ENCODE peak calls at places on chromosomes 12 and 14, in five cellular contexts. One of them, this sample, is unnamed.
A peak's percentile ranks its signal among the peaks of the same experiment; 100 is the strongest.

GRCh38 chr12:57342207-57342691 is 88.6 kb downstream of the R3HDM2 start:
- DNase-seq in heart left ventricle: no peak
- DNase-seq in CD8-positive, alpha-beta T cell: no peak
- DNase-seq in Panc1: no peak
- DNase-seq in colonic mucosa: no peak
- DNase-seq in this sample: no peak

GRCh38 chr14:104135121-104135903 is 3.1 kb upstream of the KIF26A start:
- DNase-seq in CD8-positive, alpha-beta T cell: no peak
- DNase-seq in Panc1: no peak
- DNase-seq in heart left ventricle: peak; percentile 59
- DNase-seq in colonic mucosa: no peak
- DNase-seq in this sample: no peak

GRCh38 chr14:102539544-102540309 is 30.2 kb upstream of the ANKRD9 start:
- DNase-seq in CD8-positive, alpha-beta T cell: no peak
- DNase-seq in heart left ventricle: peak; percentile 83
- DNase-seq in colonic mucosa: no peak
- DNase-seq in Panc1: no peak
- DNase-seq in this sample: no peak

GRCh38 chr12:94956936-94957464 is 46.5 kb downstream of the NDUFA12 start:
- DNase-seq in colonic mucosa: no peak
- DNase-seq in CD8-positive, alpha-beta T cell: no peak
- DNase-seq in heart left ventricle: no peak
- DNase-seq in Panc1: no peak
- DNase-seq in this sample: no peak

GRCh38 chr14:32075636-32076277 is 1.3 kb upstream of the ARHGAP5 start:
- DNase-seq in CD8-positive, alpha-beta T cell: no peak
- DNase-seq in heart left ventricle: peak; percentile 75
- DNase-seq in Panc1: no peak
- DNase-seq in colonic mucosa: peak; percentile 59
- DNase-seq in this sample: peak; percentile 80

GRCh38 chr14:34874386-34875030 is 652 bp downstream of the BAZ1A start:
- DNase-seq in Panc1: no peak
- DNase-seq in CD8-positive, alpha-beta T cell: peak; percentile 52
- DNase-seq in heart left ventricle: peak; percentile 77
- DNase-seq in colonic mucosa: peak; percentile 61
- DNase-seq in this sample: peak; percentile 43

GRCh38 chr12:65470261-65470660 is 191.8 kb downstream of the MSRB3 start:
- DNase-seq in heart left ventricle: no peak
- DNase-seq in Panc1: no peak
- DNase-seq in colonic mucosa: no peak
- DNase-seq in CD8-positive, alpha-beta T cell: no peak
- DNase-seq in this sample: no peak

GRCh38 chr14:89164168-89165074 is 252.6 kb downstream of the FOXN3 start:
- DNase-seq in CD8-positive, alpha-beta T cell: no peak
- DNase-seq in Panc1: no peak
- DNase-seq in heart left ventricle: no peak
- DNase-seq in colonic mucosa: no peak
- DNase-seq in this sample: no peak

GRCh38 chr12:132390287-132391076 is 61.1 kb upstream of the GALNT9 start:
- DNase-seq in heart left ventricle: peak; percentile 46
- DNase-seq in Panc1: no peak
- DNase-seq in colonic mucosa: no peak
- DNase-seq in CD8-positive, alpha-beta T cell: no peak
- DNase-seq in this sample: no peak

GRCh38 chr12:65170245-65170881 is 980 bp downstream of the LEMD3 start:
- DNase-seq in CD8-positive, alpha-beta T cell: peak; percentile 31
- DNase-seq in colonic mucosa: peak; percentile 88
- DNase-seq in heart left ventricle: peak; percentile 88
- DNase-seq in Panc1: no peak
- DNase-seq in this sample: peak; percentile 46

GRCh38 chr12:51972849-51973273 is 21.4 kb downstream of the ACVR1B start:
- DNase-seq in Panc1: no peak
- DNase-seq in colonic mucosa: no peak
- DNase-seq in heart left ventricle: no peak
- DNase-seq in CD8-positive, alpha-beta T cell: peak; percentile 37
- DNase-seq in this sample: peak; percentile 72

GRCh38 chr12:27123642-27124041 is 41.3 kb upstream of the C12orf71 start:
- DNase-seq in colonic mucosa: no peak
- DNase-seq in CD8-positive, alpha-beta T cell: no peak
- DNase-seq in heart left ventricle: no peak
- DNase-seq in Panc1: no peak
- DNase-seq in this sample: no peak

GRCh38 chr14:100571837-100572236 is 15.4 kb downstream of the BEGAIN start:
- DNase-seq in CD8-positive, alpha-beta T cell: no peak
- DNase-seq in heart left ventricle: no peak
- DNase-seq in Panc1: no peak
- DNase-seq in colonic mucosa: no peak
- DNase-seq in this sample: no peak

GRCh38 chr12:92297405-92297804 is 151.8 kb upstream of the BTG1 start:
- DNase-seq in CD8-positive, alpha-beta T cell: no peak
- DNase-seq in heart left ventricle: no peak
- DNase-seq in Panc1: no peak
- DNase-seq in colonic mucosa: no peak
- DNase-seq in this sample: no peak

GRCh38 chr12:6201775-6202292 is 1.6 kb downstream of the CD9 start:
- DNase-seq in Panc1: no peak
- DNase-seq in heart left ventricle: no peak
- DNase-seq in CD8-positive, alpha-beta T cell: no peak
- DNase-seq in colonic mucosa: peak; percentile 51
- DNase-seq in this sample: no peak

GRCh38 chr14:32469388-32470160 is 140.5 kb downstream of the AKAP6 start:
- DNase-seq in heart left ventricle: no peak
- DNase-seq in colonic mucosa: no peak
- DNase-seq in CD8-positive, alpha-beta T cell: no peak
- DNase-seq in Panc1: peak; percentile 5
- DNase-seq in this sample: no peak

GRCh38 chr12:5586201-5586600 is 154.3 kb downstream of the NTF3 start:
- DNase-seq in Panc1: no peak
- DNase-seq in colonic mucosa: peak; percentile 38
- DNase-seq in CD8-positive, alpha-beta T cell: no peak
- DNase-seq in heart left ventricle: no peak
- DNase-seq in this sample: no peak

GRCh38 chr12:131885543-131886057 is 8.8 kb upstream of the ULK1 start:
- DNase-seq in CD8-positive, alpha-beta T cell: no peak
- DNase-seq in colonic mucosa: no peak
- DNase-seq in Panc1: no peak
- DNase-seq in heart left ventricle: no peak
- DNase-seq in this sample: no peak

GRCh38 chr14:65225299-65226159 is 123.2 kb upstream of the MAX start:
- DNase-seq in colonic mucosa: no peak
- DNase-seq in heart left ventricle: no peak
- DNase-seq in CD8-positive, alpha-beta T cell: no peak
- DNase-seq in Panc1: no peak
- DNase-seq in this sample: peak; percentile 37

GRCh38 chr14:65219353-65219752 is 117.0 kb upstream of the MAX start:
- DNase-seq in colonic mucosa: no peak
- DNase-seq in CD8-positive, alpha-beta T cell: no peak
- DNase-seq in Panc1: no peak
- DNase-seq in heart left ventricle: no peak
- DNase-seq in this sample: no peak

GRCh38 chr14:65224799-65225198 is 122.5 kb upstream of the MAX start:
- DNase-seq in colonic mucosa: no peak
- DNase-seq in heart left ventricle: no peak
- DNase-seq in Panc1: no peak
- DNase-seq in CD8-positive, alpha-beta T cell: no peak
- DNase-seq in this sample: no peak

GRCh38 chr14:65223636-65224035 is 121.3 kb upstream of the MAX start:
- DNase-seq in Panc1: no peak
- DNase-seq in CD8-positive, alpha-beta T cell: no peak
- DNase-seq in colonic mucosa: no peak
- DNase-seq in heart left ventricle: no peak
- DNase-seq in this sample: no peak

DNA sequence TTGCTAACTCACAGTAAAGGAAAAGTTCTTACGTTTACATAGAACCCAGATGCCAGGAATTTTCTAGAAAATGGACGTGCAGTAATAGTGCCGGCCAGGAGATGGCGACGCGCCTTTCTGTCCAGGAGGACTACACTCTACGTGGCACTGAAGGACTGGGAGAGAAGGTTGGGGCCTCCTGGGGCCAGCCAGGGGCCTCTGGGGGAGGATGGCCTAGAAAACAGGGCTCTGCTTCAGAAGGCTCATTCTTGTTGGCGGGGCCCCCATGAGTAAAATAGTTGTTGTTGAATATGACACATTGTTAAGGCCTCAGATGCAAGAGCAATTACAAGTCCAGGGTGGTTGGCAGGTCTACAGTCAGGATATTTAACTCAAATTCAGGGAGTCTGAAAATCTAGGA is 120.1 kb upstream of the MAX start:
- DNase-seq in heart left ventricle: peak; percentile 72
- DNase-seq in CD8-positive, alpha-beta T cell: peak; percentile 20
- DNase-seq in Panc1: no peak
- DNase-seq in colonic mucosa: peak; percentile 77
- DNase-seq in this sample: no peak
- TF ChIP-seq CTCF in heart left ventricle: peak; percentile 80
- TF ChIP-seq CTCF in CD8-positive, alpha-beta T cell: peak; percentile 88
- TF ChIP-seq CTCF in Panc1: peak; percentile 81
- TF ChIP-seq CTCF in colonic mucosa: peak; percentile 86
- TF ChIP-seq CTCF in this sample: peak; percentile 46

DNA sequence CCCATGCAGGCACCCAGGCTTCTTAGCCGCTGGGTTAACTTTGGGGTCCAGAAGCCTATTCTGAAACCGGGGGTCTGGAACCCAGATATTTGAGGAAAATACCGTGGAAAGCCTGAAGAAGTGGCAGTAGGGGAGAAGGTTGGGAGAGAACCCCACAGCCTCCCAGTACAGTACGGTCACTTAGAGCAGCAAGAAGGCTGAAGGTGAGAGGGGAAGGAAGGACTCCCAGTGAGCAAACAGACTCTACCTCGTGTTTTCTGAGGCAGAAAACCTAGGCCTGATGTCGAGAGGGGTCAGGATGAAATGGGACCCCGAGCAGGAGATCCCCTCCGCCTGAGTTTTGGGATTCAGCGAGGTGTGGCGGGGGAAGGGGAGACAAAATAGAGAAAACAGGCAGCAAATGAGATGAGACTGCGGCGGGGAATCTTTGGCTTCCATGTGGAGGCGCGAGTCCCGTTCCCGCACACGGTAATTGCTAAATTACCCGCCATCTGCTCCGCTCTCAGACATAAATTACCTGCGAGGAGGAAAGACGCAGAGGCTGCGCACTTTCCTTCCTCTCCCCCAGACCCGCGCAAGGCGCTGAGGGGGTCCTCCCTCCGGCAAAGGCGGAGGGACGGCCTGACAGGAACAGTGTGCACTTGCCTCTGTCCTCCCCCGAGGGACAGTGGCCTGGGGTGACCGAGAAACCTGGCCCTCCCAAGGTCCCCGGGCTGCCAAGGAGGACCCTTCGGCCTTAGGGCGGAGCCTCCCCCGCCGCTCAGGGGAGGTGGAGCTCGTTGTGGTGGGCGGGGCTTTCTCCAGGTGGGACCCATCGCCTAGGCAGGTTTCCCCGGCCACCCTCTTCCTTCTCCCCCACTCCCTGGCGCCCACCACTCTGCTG is 10.9 kb upstream of the CALCOCO1 start:
- DNase-seq in Panc1: no peak
- DNase-seq in CD8-positive, alpha-beta T cell: peak; percentile 34
- DNase-seq in colonic mucosa: peak; percentile 40
- DNase-seq in heart left ventricle: no peak
- DNase-seq in this sample: no peak
- H3K4me3 ChIP-seq in Panc1: no peak overlapping the region
- H3K4me3 ChIP-seq in CD8-positive, alpha-beta T cell: peak overlapping the region; percentile 59
- H3K4me3 ChIP-seq in colonic mucosa: no peak overlapping the region
- H3K4me3 ChIP-seq in heart left ventricle: no peak overlapping the region
- H3K4me3 ChIP-seq in this sample: no peak overlapping the region

DNA sequence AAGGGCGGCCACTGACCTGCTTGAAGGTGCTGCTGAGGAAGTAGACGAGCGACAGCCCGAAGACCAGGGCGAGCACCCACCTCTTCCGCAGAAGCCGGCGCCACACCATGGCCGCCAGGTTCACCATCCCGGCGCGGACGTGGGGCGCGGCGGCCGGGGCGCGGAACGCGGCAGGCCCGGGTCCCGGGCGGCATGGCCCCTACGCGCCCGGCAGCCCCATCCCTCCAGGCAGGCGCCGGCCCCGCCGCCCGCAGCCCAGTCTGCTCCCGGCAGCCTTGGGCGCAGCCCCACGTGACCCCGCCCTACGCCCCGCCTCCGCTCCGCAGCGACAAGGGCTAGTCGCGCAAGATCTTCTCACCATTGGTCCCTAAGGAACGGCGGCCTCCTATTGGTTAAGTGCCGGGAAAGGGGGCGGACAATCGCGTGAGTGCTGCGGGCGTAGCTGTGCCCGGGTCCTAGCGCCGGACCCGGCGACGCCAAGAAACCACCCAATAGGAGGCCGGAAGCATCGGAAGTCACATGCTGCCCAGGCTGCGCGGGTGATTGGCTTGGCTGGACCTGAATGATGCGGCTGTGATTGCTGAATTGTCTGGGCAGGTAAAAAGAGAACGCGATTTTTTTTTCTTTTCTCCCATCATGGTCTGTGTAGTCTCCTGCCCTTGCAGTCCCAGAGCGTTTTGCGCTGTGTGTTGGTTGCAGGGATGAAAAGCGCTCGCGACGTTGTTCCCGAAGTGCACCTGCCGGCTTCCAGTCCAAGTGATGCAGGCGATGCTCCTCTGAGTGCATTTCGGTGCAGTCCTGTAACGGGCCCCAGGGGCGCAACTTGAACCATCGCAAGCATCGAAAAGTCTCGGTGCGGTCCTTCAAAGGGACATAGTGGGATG is at the start of the genes RNFT2 and SPRING1:
- DNase-seq in CD8-positive, alpha-beta T cell: peak; percentile 98
- DNase-seq in colonic mucosa: peak; percentile 100
- DNase-seq in Panc1: peak; percentile 92
- DNase-seq in heart left ventricle: peak; percentile 98
- DNase-seq in this sample: peak; percentile 100
- TF ChIP-seq CTCF in CD8-positive, alpha-beta T cell: no peak
- TF ChIP-seq CTCF in colonic mucosa: no peak
- TF ChIP-seq CTCF in Panc1: no peak
- TF ChIP-seq CTCF in heart left ventricle: no peak
- TF ChIP-seq CTCF in this sample: peak; percentile 13

DNA sequence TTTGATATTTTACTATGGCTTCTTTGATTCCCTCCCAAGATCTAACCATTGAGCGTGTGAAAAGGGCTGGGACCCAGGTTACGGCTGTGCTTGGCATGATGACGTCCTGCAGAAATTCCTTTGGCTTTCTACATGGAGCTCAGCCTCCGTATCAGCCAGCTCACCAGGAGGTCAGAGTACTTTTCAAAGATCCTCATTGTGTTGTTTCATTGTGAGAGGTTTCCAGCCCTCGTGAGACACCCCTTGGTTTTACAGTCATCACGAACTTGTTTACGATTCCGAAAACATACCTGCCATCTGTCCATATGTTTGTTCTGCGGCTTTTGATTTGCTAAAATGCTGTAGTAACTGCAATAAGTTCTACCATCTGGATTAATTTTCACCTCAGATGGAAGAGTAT is 453.1 kb downstream of the TMEM121 start:
- DNase-seq in colonic mucosa: no peak
- DNase-seq in heart left ventricle: no peak
- DNase-seq in Panc1: no peak
- DNase-seq in CD8-positive, alpha-beta T cell: no peak
- DNase-seq in this sample: no peak
- H3K4me3 ChIP-seq in colonic mucosa: no peak overlapping the region
- H3K4me3 ChIP-seq in heart left ventricle: no peak overlapping the region
- H3K4me3 ChIP-seq in Panc1: no peak overlapping the region
- H3K4me3 ChIP-seq in CD8-positive, alpha-beta T cell: no peak overlapping the region
- H3K4me3 ChIP-seq in this sample: no peak overlapping the region

GRCh38 chr14:81268016-81268416 is 47.3 kb upstream of the GTF2A1 start:
- DNase-seq in colonic mucosa: no peak
- DNase-seq in Panc1: no peak
- DNase-seq in heart left ventricle: no peak
- DNase-seq in CD8-positive, alpha-beta T cell: no peak
- DNase-seq in this sample: no peak
- TF ChIP-seq CTCF in colonic mucosa: no peak
- TF ChIP-seq CTCF in Panc1: no peak
- TF ChIP-seq CTCF in heart left ventricle: no peak
- TF ChIP-seq CTCF in CD8-positive, alpha-beta T cell: no peak
- TF ChIP-seq CTCF in this sample: no peak

This sample was measured in tibial artery.